ENCODE peak calls at places on chromosomes 16 and 17, in eight cellular contexts. M is left ventricle myocardium superior; S is AG04450; A is right cardiac atrium; J is GM10248; X is fibroblast of the aortic adventitia; L is T follicular helper cell; E is stimulated activated CD4-positive, alpha-beta T cell treated with anti-CD3 and anti-CD28 coated beads, Interleukin-1b, Interleukin-23, amount 100 ng/mL, for 48 hours. Z is an unnamed sample.

GRCh38 chr17:71986886-71987285 is 133.9 kb upstream of the SOX9 start:
- DNase-seq in E (no peak), L (no peak), J (no peak), S (no peak), X (no peak), A (no peak), M (no peak), Z (no peak)

GRCh38 chr16:57283214-57283955 is 1.1 kb downstream of the PLLP start:
- DNase-seq in J (no peak), X (no peak), S (no peak), M (no peak), E (no peak), L (no peak), A (no peak), Z (no peak)

GRCh38 chr17:2400474-2400866 is 390 bp downstream of the MNT start:
- DNase-seq in S (no peak), X (no peak), E (peak; percentile 70), A (peak; percentile 86), J (no peak), M (peak; percentile 67), L (peak; percentile 43), Z (peak; percentile 22)

GRCh38 chr17:29918922-29919856 is 10.8 kb downstream of the SSH2 start:
- DNase-seq in E (no peak), S (no peak), M (no peak), A (no peak), L (no peak), J (no peak), X (peak; percentile 51), Z (no peak)

GRCh38 chr16:14070877-14071575 is at the start of gene MRTFB:
- DNase-seq in M (peak; percentile 91), J (peak; percentile 91), E (peak; percentile 73), L (peak; percentile 70), A (peak; percentile 94), S (no peak), X (peak; percentile 31), Z (peak; percentile 81)

GRCh38 chr17:46159686-46160085 is 33.5 kb downstream of the KANSL1 start:
- DNase-seq in M (no peak), S (peak; percentile 54), A (no peak), X (peak; percentile 65), L (no peak), J (no peak), E (no peak), Z (no peak)

GRCh38 chr16:86580798-86581185 is 2.4 kb downstream of the FOXL1 start:
- DNase-seq in E (no peak), S (no peak), M (no peak), A (no peak), J (no peak), L (no peak), X (no peak), Z (no peak)

GRCh38 chr16:52469775-52470174 is 77.2 kb downstream of the TOX3 start:
- DNase-seq in L (no peak), S (no peak), M (no peak), A (no peak), X (no peak), J (no peak), E (no peak), Z (no peak)

GRCh38 chr16:67546091-67546501 is 16.2 kb upstream of the CTCF start:
- DNase-seq in X (no peak), S (no peak), J (no peak), A (peak; percentile 55), E (no peak), L (no peak), M (no peak), Z (no peak)

GRCh38 chr16:1884155-1884760 is 12.3 kb upstream of the MEIOB start:
- DNase-seq in M (no peak), A (no peak), S (no peak), E (no peak), X (no peak), L (no peak), J (no peak), Z (no peak)

GRCh38 chr17:70181866-70182265 is 12.5 kb downstream of the KCNJ2 start:
- DNase-seq in L (no peak), S (no peak), M (no peak), A (no peak), X (no peak), J (no peak), E (no peak), Z (no peak)

Z was measured in NCI-H1092 treated with DMSO at 0.1 percent for 48 hours.